ENCODE peak calls at places on chromosome 2, in six cellular contexts. L is A549; U is central memory CD8-positive, alpha-beta T cell; A is T-cell; X is heart left ventricle; F is heart right ventricle. G is an unnamed sample.
A peak's percentile ranks its signal among the peaks of the same experiment; 100 is the strongest.

GRCh38 chr2:241421330-241421729 is 65.2 kb downstream of the FARP2 start:
- ATAC-seq in L (no peak), U (no peak), A (no peak), X (no peak), F (no peak), G (no peak)

GRCh38 chr2:171154348-171154747 is 6.3 kb downstream of the TLK1 start:
- ATAC-seq in L (no peak), U (no peak), A (no peak), X (no peak), F (no peak), G (no peak)

GRCh38 chr2:20966061-20966460 is 77.8 kb downstream of the APOB start:
- ATAC-seq in L (no peak), U (no peak), A (no peak), X (no peak), F (no peak), G (no peak)

GRCh38 chr2:142112648-142113278 is 18.1 kb downstream of the LRP1B start:
- ATAC-seq in L (peak; percentile 63), U (no peak), A (no peak), X (no peak), F (no peak), G (no peak)

GRCh38 chr2:11515441-11516071 is 18.3 kb upstream of the GREB1 start:
- ATAC-seq in L (no peak), U (no peak), A (no peak), X (no peak), F (no peak), G (no peak)

GRCh38 chr2:123636232-123636631 is 388.9 kb upstream of the CNTNAP5 start:
- ATAC-seq in L (no peak), U (no peak), A (no peak), X (no peak), F (no peak), G (no peak)

GRCh38 chr2:9807555-9808305 is 35.5 kb upstream of the TAF1B start:
- ATAC-seq in L (no peak), U (no peak), A (no peak), X (no peak), F (no peak), G (no peak)

GRCh38 chr2:177767768-177768167 is 304.8 kb downstream of the PDE11A start:
- ATAC-seq in L (no peak), U (no peak), A (no peak), X (no peak), F (no peak), G (no peak)

GRCh38 chr2:108905176-108905575 is 83.8 kb downstream of the EDAR start:
- ATAC-seq in L (no peak), U (no peak), A (no peak), X (peak; percentile 93), F (peak; percentile 92), G (no peak)

GRCh38 chr2:226137201-226137811 is 662.3 kb downstream of the IRS1 start:
- ATAC-seq in L (peak; percentile 84), U (no peak), A (no peak), X (no peak), F (no peak), G (no peak)

GRCh38 chr2:118114863-118115262 is 26.6 kb downstream of the INSIG2 start:
- ATAC-seq in L (no peak), U (no peak), A (no peak), X (no peak), F (no peak), G (no peak)

GRCh38 chr2:316381-316780 is 28.5 kb upstream of the ALKAL2 start:
- ATAC-seq in L (no peak), U (no peak), A (no peak), X (no peak), F (no peak), G (no peak)

GRCh38 chr2:128563348-128563687 is 244.7 kb upstream of the HS6ST1 start:
- ATAC-seq in L (no peak), U (no peak), A (no peak), X (peak; percentile 89), F (peak; percentile 89), G (no peak)

GRCh38 chr2:148553332-148553887 is 91.1 kb upstream of the EPC2 start:
- ATAC-seq in L (no peak), U (peak; percentile 24), A (peak; percentile 54), X (no peak), F (no peak), G (peak; percentile 73)

GRCh38 chr2:10534514-10535250 is 86.6 kb upstream of the ODC1 start:
- ATAC-seq in L (peak; percentile 12), U (no peak), A (no peak), X (no peak), F (no peak), G (peak; percentile 24)

GRCh38 chr2:226891780-226892590 is 56.1 kb downstream of the RHBDD1 start:
- ATAC-seq in L (no peak), U (no peak), A (no peak), X (no peak), F (peak; percentile 47), G (no peak)

GRCh38 chr2:44169155-44169898 is 652 bp downstream of the PPM1B start:
- ATAC-seq in L (peak; percentile 13), U (peak; percentile 16), A (no peak), X (no peak), F (no peak), G (peak; percentile 0)

GRCh38 chr2:60297296-60298010 is 256.0 kb downstream of the BCL11A start:
- ATAC-seq in L (peak; percentile 47), U (no peak), A (no peak), X (no peak), F (no peak), G (no peak)

GRCh38 chr2:203238329-203238710 is 498 bp upstream of the CYP20A1 start:
- ATAC-seq in L (no peak), U (no peak), A (no peak), X (no peak), F (no peak), G (peak; percentile 0)

GRCh38 chr2:240820607-240821428 is 799 bp upstream of the KIF1A start:
- ATAC-seq in L (peak; percentile 84), U (no peak), A (peak; percentile 66), X (peak; percentile 22), F (no peak), G (peak; percentile 34)

GRCh38 chr2:205746408-205746785 is 64.1 kb downstream of the NRP2 start:
- ATAC-seq in L (peak; percentile 41), U (no peak), A (no peak), X (no peak), F (no peak), G (no peak)

GRCh38 chr2:226873826-226874225 is 38.0 kb downstream of the RHBDD1 start:
- ATAC-seq in L (no peak), U (no peak), A (no peak), X (no peak), F (no peak), G (peak; percentile 87)

GRCh38 chr2:100238471-100238870 is 83.8 kb downstream of the LONRF2 start:
- ATAC-seq in L (no peak), U (no peak), A (no peak), X (no peak), F (no peak), G (no peak)

GRCh38 chr2:95007822-95008221 is 17.7 kb upstream of the MAL start:
- ATAC-seq in L (no peak), U (no peak), A (no peak), X (peak; percentile 91), F (peak; percentile 91), G (no peak)

GRCh38 chr2:112923237-112923966 is 12.4 kb downstream of the IL37 start:
- ATAC-seq in L (no peak), U (no peak), A (no peak), X (no peak), F (no peak), G (no peak)

GRCh38 chr2:127670055-127670956 is 5.0 kb downstream of the LIMS2 start:
- ATAC-seq in L (no peak), U (no peak), A (no peak), X (no peak), F (no peak), G (no peak)

GRCh38 chr2:219836647-219837177 is 209.3 kb downstream of the SLC4A3 start:
- ATAC-seq in L (peak; percentile 71), U (no peak), A (no peak), X (no peak), F (no peak), G (no peak)

GRCh38 chr2:203894262-203894661 is 26.7 kb downstream of the CTLA4 start:
- ATAC-seq in L (no peak), U (no peak), A (no peak), X (no peak), F (no peak), G (peak; percentile 49)

GRCh38 chr2:101369100-101369499 is 18.2 kb downstream of the CREG2 start:
- ATAC-seq in L (no peak), U (no peak), A (no peak), X (no peak), F (no peak), G (no peak)

GRCh38 chr2:69217333-69218080 is 169.5 kb downstream of the GFPT1 start:
- ATAC-seq in L (no peak), U (no peak), A (no peak), X (no peak), F (no peak), G (no peak)

GRCh38 chr2:85706604-85707296 is 12.6 kb downstream of the GNLY start:
- ATAC-seq in L (peak; percentile 34), U (no peak), A (peak; percentile 16), X (no peak), F (no peak), G (no peak)

GRCh38 chr2:200369886-200370285 is 63.4 kb downstream of the SPATS2L start:
- ATAC-seq in L (no peak), U (no peak), A (no peak), X (no peak), F (no peak), G (no peak)

GRCh38 chr2:84686783-84687442 is 170.6 kb downstream of the DNAH6 start:
- ATAC-seq in L (no peak), U (no peak), A (peak; percentile 95), X (no peak), F (no peak), G (peak; percentile 62)

GRCh38 chr2:238869293-238870124 is 21.6 kb downstream of the TWIST2 start:
- ATAC-seq in L (peak; percentile 59), U (no peak), A (no peak), X (no peak), F (no peak), G (peak; percentile 29)

GRCh38 chr2:236833501-236834186 is 252.0 kb upstream of the COPS8 start:
- ATAC-seq in L (no peak), U (no peak), A (no peak), X (peak; percentile 52), F (peak; percentile 39), G (no peak)

GRCh38 chr2:46326231-46326980 is 29.2 kb downstream of the EPAS1 start:
- ATAC-seq in L (no peak), U (no peak), A (no peak), X (no peak), F (no peak), G (no peak)

GRCh38 chr2:144914113-144914512 is 394.2 kb upstream of the ZEB2 start:
- ATAC-seq in L (no peak), U (no peak), A (no peak), X (no peak), F (no peak), G (no peak)

GRCh38 chr2:225768741-225769140 is 369.2 kb downstream of the NYAP2 start:
- ATAC-seq in L (no peak), U (no peak), A (no peak), X (no peak), F (no peak), G (no peak)

GRCh38 chr2:64697286-64698023 is 43.7 kb upstream of the SERTAD2 start:
- ATAC-seq in L (no peak), U (no peak), A (no peak), X (no peak), F (no peak), G (no peak)